ENCODE peak calls at places on chromosomes 5 and 9, in ten cellular contexts. One of them, this sample, is unnamed.

GRCh38 chr5:149586708-149587318 is 5.5 kb downstream of the ARHGEF37 start:
- DNase-seq in nephron progenitor cell: no peak
- DNase-seq in PC-3: peak
- DNase-seq in activated CD8-positive, alpha-beta T cell treated with anti-CD3 and anti-CD28 coated beads for 36 hours: no peak
- DNase-seq in neuronal stem cell: no peak
- DNase-seq in endodermal cell: no peak
- DNase-seq in type B pancreatic cell: no peak
- DNase-seq in ELF-1: no peak
- DNase-seq in RPMI8226: no peak
- DNase-seq in NCI-H1105: no peak
- DNase-seq in this sample: no peak

GRCh38 chr5:33850100-33850594 is 41.6 kb downstream of the ADAMTS12 start:
- DNase-seq in nephron progenitor cell: no peak
- DNase-seq in PC-3: peak
- DNase-seq in activated CD8-positive, alpha-beta T cell treated with anti-CD3 and anti-CD28 coated beads for 36 hours: peak
- DNase-seq in neuronal stem cell: no peak
- DNase-seq in endodermal cell: peak
- DNase-seq in type B pancreatic cell: no peak
- DNase-seq in ELF-1: peak
- DNase-seq in RPMI8226: peak
- DNase-seq in NCI-H1105: no peak
- DNase-seq in this sample: peak

GRCh38 chr9:133477992-133478850 is 678 bp downstream of the SLC2A6 start:
- DNase-seq in nephron progenitor cell: peak
- DNase-seq in PC-3: peak
- DNase-seq in activated CD8-positive, alpha-beta T cell treated with anti-CD3 and anti-CD28 coated beads for 36 hours: peak
- DNase-seq in neuronal stem cell: peak
- DNase-seq in endodermal cell: peak
- DNase-seq in type B pancreatic cell: no peak
- DNase-seq in ELF-1: peak
- DNase-seq in RPMI8226: peak
- DNase-seq in NCI-H1105: no peak
- DNase-seq in this sample: no peak

GRCh38 chr5:170173227-170173626 is 59.6 kb upstream of the C5orf58 start:
- DNase-seq in nephron progenitor cell: no peak
- DNase-seq in PC-3: peak
- DNase-seq in activated CD8-positive, alpha-beta T cell treated with anti-CD3 and anti-CD28 coated beads for 36 hours: no peak
- DNase-seq in neuronal stem cell: no peak
- DNase-seq in endodermal cell: no peak
- DNase-seq in type B pancreatic cell: no peak
- DNase-seq in ELF-1: no peak
- DNase-seq in RPMI8226: no peak
- DNase-seq in NCI-H1105: no peak
- DNase-seq in this sample: no peak

GRCh38 chr5:109936091-109936490 is 246.4 kb downstream of the MAN2A1 start:
- DNase-seq in nephron progenitor cell: no peak
- DNase-seq in PC-3: no peak
- DNase-seq in activated CD8-positive, alpha-beta T cell treated with anti-CD3 and anti-CD28 coated beads for 36 hours: no peak
- DNase-seq in neuronal stem cell: no peak
- DNase-seq in endodermal cell: no peak
- DNase-seq in type B pancreatic cell: no peak
- DNase-seq in ELF-1: no peak
- DNase-seq in RPMI8226: peak
- DNase-seq in NCI-H1105: no peak
- DNase-seq in this sample: no peak

GRCh38 chr5:143987264-143987663 is 175.3 kb downstream of the HMHB1 start:
- DNase-seq in nephron progenitor cell: no peak
- DNase-seq in PC-3: no peak
- DNase-seq in activated CD8-positive, alpha-beta T cell treated with anti-CD3 and anti-CD28 coated beads for 36 hours: no peak
- DNase-seq in neuronal stem cell: no peak
- DNase-seq in endodermal cell: no peak
- DNase-seq in type B pancreatic cell: no peak
- DNase-seq in ELF-1: no peak
- DNase-seq in RPMI8226: no peak
- DNase-seq in NCI-H1105: no peak
- DNase-seq in this sample: no peak

GRCh38 chr5:1737790-1738405 is 61.7 kb downstream of the MRPL36 start:
- DNase-seq in nephron progenitor cell: peak
- DNase-seq in PC-3: peak
- DNase-seq in activated CD8-positive, alpha-beta T cell treated with anti-CD3 and anti-CD28 coated beads for 36 hours: peak
- DNase-seq in neuronal stem cell: no peak
- DNase-seq in endodermal cell: peak
- DNase-seq in type B pancreatic cell: no peak
- DNase-seq in ELF-1: peak
- DNase-seq in RPMI8226: peak
- DNase-seq in NCI-H1105: no peak
- DNase-seq in this sample: no peak

GRCh38 chr9:116062206-116062550 is 91.4 kb upstream of the PAPPA start:
- DNase-seq in nephron progenitor cell: no peak
- DNase-seq in PC-3: no peak
- DNase-seq in activated CD8-positive, alpha-beta T cell treated with anti-CD3 and anti-CD28 coated beads for 36 hours: no peak
- DNase-seq in neuronal stem cell: no peak
- DNase-seq in endodermal cell: no peak
- DNase-seq in type B pancreatic cell: no peak
- DNase-seq in ELF-1: no peak
- DNase-seq in RPMI8226: no peak
- DNase-seq in NCI-H1105: no peak
- DNase-seq in this sample: no peak

GRCh38 chr9:85230081-85230480 is 511.7 kb downstream of the AGTPBP1 start:
- DNase-seq in nephron progenitor cell: no peak
- DNase-seq in PC-3: no peak
- DNase-seq in activated CD8-positive, alpha-beta T cell treated with anti-CD3 and anti-CD28 coated beads for 36 hours: no peak
- DNase-seq in neuronal stem cell: no peak
- DNase-seq in endodermal cell: no peak
- DNase-seq in type B pancreatic cell: no peak
- DNase-seq in ELF-1: no peak
- DNase-seq in RPMI8226: no peak
- DNase-seq in NCI-H1105: no peak
- DNase-seq in this sample: no peak

GRCh38 chr9:137025120-137025966 is 2.7 kb downstream of the ABCA2 start:
- DNase-seq in nephron progenitor cell: peak
- DNase-seq in PC-3: no peak
- DNase-seq in activated CD8-positive, alpha-beta T cell treated with anti-CD3 and anti-CD28 coated beads for 36 hours: no peak
- DNase-seq in neuronal stem cell: no peak
- DNase-seq in endodermal cell: no peak
- DNase-seq in type B pancreatic cell: no peak
- DNase-seq in ELF-1: peak
- DNase-seq in RPMI8226: peak
- DNase-seq in NCI-H1105: peak
- DNase-seq in this sample: peak

GRCh38 chr5:73747696-73748380 is 121.8 kb downstream of the ARHGEF28 start:
- DNase-seq in nephron progenitor cell: no peak
- DNase-seq in PC-3: no peak
- DNase-seq in activated CD8-positive, alpha-beta T cell treated with anti-CD3 and anti-CD28 coated beads for 36 hours: no peak
- DNase-seq in neuronal stem cell: no peak
- DNase-seq in endodermal cell: no peak
- DNase-seq in type B pancreatic cell: no peak
- DNase-seq in ELF-1: no peak
- DNase-seq in RPMI8226: no peak
- DNase-seq in NCI-H1105: no peak
- DNase-seq in this sample: peak

GRCh38 chr5:104179057-104179456 is 616.5 kb upstream of the NUDT12 start:
- DNase-seq in nephron progenitor cell: peak
- DNase-seq in PC-3: peak
- DNase-seq in activated CD8-positive, alpha-beta T cell treated with anti-CD3 and anti-CD28 coated beads for 36 hours: peak
- DNase-seq in neuronal stem cell: no peak
- DNase-seq in endodermal cell: peak
- DNase-seq in type B pancreatic cell: no peak
- DNase-seq in ELF-1: peak
- DNase-seq in RPMI8226: peak
- DNase-seq in NCI-H1105: no peak
- DNase-seq in this sample: peak